ENCODE peak calls at places on chromosomes 7 and 10, in five cellular contexts. One of them, this sample, is unnamed.

GRCh38 chr10:22833353-22833752 is 94.5 kb upstream of the ARMC3 start:
- DNase-seq in DMS 273 treated with DMSO at 0.1 percent for 48 hours: no peak
- DNase-seq in stimulated activated CD8-positive, alpha-beta memory T cell treated with anti-CD3 and anti-CD28 coated beads, Interleukin-2, amount 100 ng/mL, for 1 hour: no peak
- DNase-seq in activated CD4-positive, alpha-beta T cell treated with anti-CD3 and anti-CD28 coated beads for 4 hours: no peak
- DNase-seq in amygdala: no peak
- DNase-seq in this sample: no peak

GRCh38 chr10:71696635-71697326 is 22.8 kb downstream of the C10orf105 start:
- DNase-seq in DMS 273 treated with DMSO at 0.1 percent for 48 hours: no peak
- DNase-seq in stimulated activated CD8-positive, alpha-beta memory T cell treated with anti-CD3 and anti-CD28 coated beads, Interleukin-2, amount 100 ng/mL, for 1 hour: no peak
- DNase-seq in activated CD4-positive, alpha-beta T cell treated with anti-CD3 and anti-CD28 coated beads for 4 hours: peak
- DNase-seq in amygdala: no peak
- DNase-seq in this sample: no peak

GRCh38 chr7:37481154-37481553 is 32.5 kb upstream of the ELMO1 start:
- DNase-seq in DMS 273 treated with DMSO at 0.1 percent for 48 hours: no peak
- DNase-seq in stimulated activated CD8-positive, alpha-beta memory T cell treated with anti-CD3 and anti-CD28 coated beads, Interleukin-2, amount 100 ng/mL, for 1 hour: no peak
- DNase-seq in activated CD4-positive, alpha-beta T cell treated with anti-CD3 and anti-CD28 coated beads for 4 hours: no peak
- DNase-seq in amygdala: no peak
- DNase-seq in this sample: no peak

GRCh38 chr10:80461208-80462183 is 7.4 kb downstream of the TSPAN14 start:
- DNase-seq in DMS 273 treated with DMSO at 0.1 percent for 48 hours: no peak
- DNase-seq in stimulated activated CD8-positive, alpha-beta memory T cell treated with anti-CD3 and anti-CD28 coated beads, Interleukin-2, amount 100 ng/mL, for 1 hour: no peak
- DNase-seq in activated CD4-positive, alpha-beta T cell treated with anti-CD3 and anti-CD28 coated beads for 4 hours: no peak
- DNase-seq in amygdala: no peak
- DNase-seq in this sample: no peak

GRCh38 chr7:143419880-143420279 is 11.2 kb upstream of the EPHA1 start:
- DNase-seq in DMS 273 treated with DMSO at 0.1 percent for 48 hours: no peak
- DNase-seq in stimulated activated CD8-positive, alpha-beta memory T cell treated with anti-CD3 and anti-CD28 coated beads, Interleukin-2, amount 100 ng/mL, for 1 hour: no peak
- DNase-seq in activated CD4-positive, alpha-beta T cell treated with anti-CD3 and anti-CD28 coated beads for 4 hours: no peak
- DNase-seq in amygdala: no peak
- DNase-seq in this sample: no peak

GRCh38 chr7:142563470-142563869 is 185.8 kb upstream of the PRSS1 start:
- DNase-seq in DMS 273 treated with DMSO at 0.1 percent for 48 hours: no peak
- DNase-seq in stimulated activated CD8-positive, alpha-beta memory T cell treated with anti-CD3 and anti-CD28 coated beads, Interleukin-2, amount 100 ng/mL, for 1 hour: no peak
- DNase-seq in activated CD4-positive, alpha-beta T cell treated with anti-CD3 and anti-CD28 coated beads for 4 hours: no peak
- DNase-seq in amygdala: no peak
- DNase-seq in this sample: no peak

GRCh38 chr7:129782257-129783096 is 170.3 kb downstream of the UBE2H start:
- DNase-seq in DMS 273 treated with DMSO at 0.1 percent for 48 hours: no peak
- DNase-seq in stimulated activated CD8-positive, alpha-beta memory T cell treated with anti-CD3 and anti-CD28 coated beads, Interleukin-2, amount 100 ng/mL, for 1 hour: no peak
- DNase-seq in activated CD4-positive, alpha-beta T cell treated with anti-CD3 and anti-CD28 coated beads for 4 hours: no peak
- DNase-seq in amygdala: no peak
- DNase-seq in this sample: no peak

GRCh38 chr10:23694921-23695824 is 256.3 kb downstream of the OTUD1 start:
- DNase-seq in DMS 273 treated with DMSO at 0.1 percent for 48 hours: no peak
- DNase-seq in stimulated activated CD8-positive, alpha-beta memory T cell treated with anti-CD3 and anti-CD28 coated beads, Interleukin-2, amount 100 ng/mL, for 1 hour: no peak
- DNase-seq in activated CD4-positive, alpha-beta T cell treated with anti-CD3 and anti-CD28 coated beads for 4 hours: no peak
- DNase-seq in amygdala: no peak
- DNase-seq in this sample: no peak

GRCh38 chr7:95758187-95758586 is 14.2 kb upstream of the DYNC1I1 start:
- DNase-seq in DMS 273 treated with DMSO at 0.1 percent for 48 hours: no peak
- DNase-seq in stimulated activated CD8-positive, alpha-beta memory T cell treated with anti-CD3 and anti-CD28 coated beads, Interleukin-2, amount 100 ng/mL, for 1 hour: no peak
- DNase-seq in activated CD4-positive, alpha-beta T cell treated with anti-CD3 and anti-CD28 coated beads for 4 hours: no peak
- DNase-seq in amygdala: no peak
- DNase-seq in this sample: no peak

GRCh38 chr10:122287584-122287983 is 16.5 kb downstream of the BTBD16 start:
- DNase-seq in DMS 273 treated with DMSO at 0.1 percent for 48 hours: no peak
- DNase-seq in stimulated activated CD8-positive, alpha-beta memory T cell treated with anti-CD3 and anti-CD28 coated beads, Interleukin-2, amount 100 ng/mL, for 1 hour: no peak
- DNase-seq in activated CD4-positive, alpha-beta T cell treated with anti-CD3 and anti-CD28 coated beads for 4 hours: no peak
- DNase-seq in amygdala: no peak
- DNase-seq in this sample: no peak

GRCh38 chr10:108496131-108496530 is 1331.6 kb upstream of the SORCS1 start:
- DNase-seq in DMS 273 treated with DMSO at 0.1 percent for 48 hours: no peak
- DNase-seq in stimulated activated CD8-positive, alpha-beta memory T cell treated with anti-CD3 and anti-CD28 coated beads, Interleukin-2, amount 100 ng/mL, for 1 hour: no peak
- DNase-seq in activated CD4-positive, alpha-beta T cell treated with anti-CD3 and anti-CD28 coated beads for 4 hours: no peak
- DNase-seq in amygdala: no peak
- DNase-seq in this sample: no peak

GRCh38 chr10:116768786-116769185 is 26.4 kb upstream of the HSPA12A start:
- DNase-seq in DMS 273 treated with DMSO at 0.1 percent for 48 hours: no peak
- DNase-seq in stimulated activated CD8-positive, alpha-beta memory T cell treated with anti-CD3 and anti-CD28 coated beads, Interleukin-2, amount 100 ng/mL, for 1 hour: no peak
- DNase-seq in activated CD4-positive, alpha-beta T cell treated with anti-CD3 and anti-CD28 coated beads for 4 hours: no peak
- DNase-seq in amygdala: no peak
- DNase-seq in this sample: no peak

GRCh38 chr7:105461518-105461917 is 60.6 kb downstream of the PUS7 start:
- DNase-seq in DMS 273 treated with DMSO at 0.1 percent for 48 hours: no peak
- DNase-seq in stimulated activated CD8-positive, alpha-beta memory T cell treated with anti-CD3 and anti-CD28 coated beads, Interleukin-2, amount 100 ng/mL, for 1 hour: no peak
- DNase-seq in activated CD4-positive, alpha-beta T cell treated with anti-CD3 and anti-CD28 coated beads for 4 hours: no peak
- DNase-seq in amygdala: no peak
- DNase-seq in this sample: no peak

GRCh38 chr7:149584009-149584408 is 86.4 kb upstream of the ZNF746 start:
- DNase-seq in DMS 273 treated with DMSO at 0.1 percent for 48 hours: no peak
- DNase-seq in stimulated activated CD8-positive, alpha-beta memory T cell treated with anti-CD3 and anti-CD28 coated beads, Interleukin-2, amount 100 ng/mL, for 1 hour: no peak
- DNase-seq in activated CD4-positive, alpha-beta T cell treated with anti-CD3 and anti-CD28 coated beads for 4 hours: no peak
- DNase-seq in amygdala: no peak
- DNase-seq in this sample: no peak

GRCh38 chr7:29146082-29146706 is at the start of gene CPVL:
- DNase-seq in DMS 273 treated with DMSO at 0.1 percent for 48 hours: peak
- DNase-seq in stimulated activated CD8-positive, alpha-beta memory T cell treated with anti-CD3 and anti-CD28 coated beads, Interleukin-2, amount 100 ng/mL, for 1 hour: no peak
- DNase-seq in activated CD4-positive, alpha-beta T cell treated with anti-CD3 and anti-CD28 coated beads for 4 hours: no peak
- DNase-seq in amygdala: no peak
- DNase-seq in this sample: no peak

GRCh38 chr7:101299511-101300464 is 21.8 kb downstream of the IFT22 start:
- DNase-seq in DMS 273 treated with DMSO at 0.1 percent for 48 hours: peak
- DNase-seq in stimulated activated CD8-positive, alpha-beta memory T cell treated with anti-CD3 and anti-CD28 coated beads, Interleukin-2, amount 100 ng/mL, for 1 hour: no peak
- DNase-seq in activated CD4-positive, alpha-beta T cell treated with anti-CD3 and anti-CD28 coated beads for 4 hours: no peak
- DNase-seq in amygdala: no peak
- DNase-seq in this sample: no peak

This sample was measured in cortex of kidney.